ENCODE peak calls at places on chromosome 11, in eight cellular contexts. One of them, this sample, is unnamed.

GRCh38 chr11:75554258-75555022 is 7.6 kb upstream of the SERPINH1 start:
- DNase-seq in HCT116: no peak
- DNase-seq in GM23338: peak; percentile 88
- DNase-seq in OCI-LY7: no peak
- DNase-seq in PC-3: no peak
- DNase-seq in MM.1S: no peak
- DNase-seq in SK-N-SH: peak; percentile 96
- DNase-seq in hepatocyte: peak; percentile 93
- DNase-seq in this sample: peak; percentile 98

GRCh38 chr11:113137735-113138529 is 176.5 kb upstream of the TTC12 start:
- DNase-seq in HCT116: no peak
- DNase-seq in GM23338: no peak
- DNase-seq in OCI-LY7: no peak
- DNase-seq in PC-3: no peak
- DNase-seq in MM.1S: no peak
- DNase-seq in SK-N-SH: peak; percentile 56
- DNase-seq in hepatocyte: no peak
- DNase-seq in this sample: no peak

GRCh38 chr11:81658722-81659121 is 1074.9 kb downstream of the FAM181B start:
- DNase-seq in HCT116: no peak
- DNase-seq in GM23338: peak; percentile 70
- DNase-seq in OCI-LY7: peak; percentile 44
- DNase-seq in PC-3: peak; percentile 38
- DNase-seq in MM.1S: peak; percentile 54
- DNase-seq in SK-N-SH: peak; percentile 10
- DNase-seq in hepatocyte: peak; percentile 33
- DNase-seq in this sample: peak; percentile 36

GRCh38 chr11:95152878-95153856 is 63.5 kb downstream of the ENDOD1 start:
- DNase-seq in HCT116: no peak
- DNase-seq in GM23338: no peak
- DNase-seq in OCI-LY7: peak; percentile 8
- DNase-seq in PC-3: no peak
- DNase-seq in MM.1S: peak; percentile 27
- DNase-seq in SK-N-SH: no peak
- DNase-seq in hepatocyte: no peak
- DNase-seq in this sample: no peak

GRCh38 chr11:57815877-57816276 is 54.3 kb downstream of the CTNND1 start:
- DNase-seq in HCT116: no peak
- DNase-seq in GM23338: no peak
- DNase-seq in OCI-LY7: no peak
- DNase-seq in PC-3: no peak
- DNase-seq in MM.1S: no peak
- DNase-seq in SK-N-SH: no peak
- DNase-seq in hepatocyte: no peak
- DNase-seq in this sample: no peak

GRCh38 chr11:129910360-129910759 is 15.0 kb upstream of the NFRKB start:
- DNase-seq in HCT116: no peak
- DNase-seq in GM23338: peak; percentile 34
- DNase-seq in OCI-LY7: no peak
- DNase-seq in PC-3: no peak
- DNase-seq in MM.1S: no peak
- DNase-seq in SK-N-SH: no peak
- DNase-seq in hepatocyte: no peak
- DNase-seq in this sample: no peak

GRCh38 chr11:119483341-119483880 is 60.4 kb upstream of the THY1 start:
- DNase-seq in HCT116: no peak
- DNase-seq in GM23338: no peak
- DNase-seq in OCI-LY7: no peak
- DNase-seq in PC-3: no peak
- DNase-seq in MM.1S: no peak
- DNase-seq in SK-N-SH: no peak
- DNase-seq in hepatocyte: no peak
- DNase-seq in this sample: no peak

GRCh38 chr11:112989198-112989597 is 28.0 kb downstream of the NCAM1 start:
- DNase-seq in HCT116: no peak
- DNase-seq in GM23338: no peak
- DNase-seq in OCI-LY7: no peak
- DNase-seq in PC-3: no peak
- DNase-seq in MM.1S: no peak
- DNase-seq in SK-N-SH: no peak
- DNase-seq in hepatocyte: no peak
- DNase-seq in this sample: no peak

GRCh38 chr11:28674432-28675076 is 566.4 kb downstream of the METTL15 start:
- DNase-seq in HCT116: peak; percentile 48
- DNase-seq in GM23338: peak; percentile 57
- DNase-seq in OCI-LY7: peak; percentile 13
- DNase-seq in PC-3: peak; percentile 45
- DNase-seq in MM.1S: no peak
- DNase-seq in SK-N-SH: peak; percentile 28
- DNase-seq in hepatocyte: peak; percentile 30
- DNase-seq in this sample: peak; percentile 83

GRCh38 chr11:121337740-121338272 is 45.2 kb downstream of the SC5D start:
- DNase-seq in HCT116: no peak
- DNase-seq in GM23338: no peak
- DNase-seq in OCI-LY7: no peak
- DNase-seq in PC-3: no peak
- DNase-seq in MM.1S: peak; percentile 41
- DNase-seq in SK-N-SH: no peak
- DNase-seq in hepatocyte: no peak
- DNase-seq in this sample: no peak

GRCh38 chr11:46391578-46392420 is at the start of gene CHRM4:
- DNase-seq in HCT116: no peak
- DNase-seq in GM23338: peak; percentile 70
- DNase-seq in OCI-LY7: no peak
- DNase-seq in PC-3: no peak
- DNase-seq in MM.1S: no peak
- DNase-seq in SK-N-SH: peak; percentile 94
- DNase-seq in hepatocyte: peak; percentile 76
- DNase-seq in this sample: peak; percentile 59

GRCh38 chr11:66317322-66317765 is 500 bp upstream of the CD248 start:
- DNase-seq in HCT116: no peak
- DNase-seq in GM23338: no peak
- DNase-seq in OCI-LY7: peak; percentile 59
- DNase-seq in PC-3: no peak
- DNase-seq in MM.1S: no peak
- DNase-seq in SK-N-SH: peak; percentile 80
- DNase-seq in hepatocyte: peak; percentile 61
- DNase-seq in this sample: peak; percentile 83

GRCh38 chr11:83613767-83614121 is 327.6 kb upstream of the CCDC90B start:
- DNase-seq in HCT116: no peak
- DNase-seq in GM23338: no peak
- DNase-seq in OCI-LY7: no peak
- DNase-seq in PC-3: no peak
- DNase-seq in MM.1S: no peak
- DNase-seq in SK-N-SH: no peak
- DNase-seq in hepatocyte: no peak
- DNase-seq in this sample: no peak

GRCh38 chr11:1134848-1135445 is 22.8 kb upstream of the MUC5AC start:
- DNase-seq in HCT116: no peak
- DNase-seq in GM23338: no peak
- DNase-seq in OCI-LY7: no peak
- DNase-seq in PC-3: no peak
- DNase-seq in MM.1S: no peak
- DNase-seq in SK-N-SH: no peak
- DNase-seq in hepatocyte: no peak
- DNase-seq in this sample: no peak

GRCh38 chr11:131652231-131652630 is 281.8 kb downstream of the NTM start:
- DNase-seq in HCT116: no peak
- DNase-seq in GM23338: no peak
- DNase-seq in OCI-LY7: no peak
- DNase-seq in PC-3: no peak
- DNase-seq in MM.1S: no peak
- DNase-seq in SK-N-SH: no peak
- DNase-seq in hepatocyte: no peak
- DNase-seq in this sample: no peak

GRCh38 chr11:27718346-27718852 is 18.1 kb upstream of the BDNF start:
- DNase-seq in HCT116: peak; percentile 73
- DNase-seq in GM23338: peak; percentile 93
- DNase-seq in OCI-LY7: no peak
- DNase-seq in PC-3: peak; percentile 79
- DNase-seq in MM.1S: no peak
- DNase-seq in SK-N-SH: peak; percentile 76
- DNase-seq in hepatocyte: peak; percentile 65
- DNase-seq in this sample: peak; percentile 92

GRCh38 chr11:2730323-2731284 is 30.8 kb upstream of the KCNQ1OT1 start:
- DNase-seq in HCT116: no peak
- DNase-seq in GM23338: no peak
- DNase-seq in OCI-LY7: no peak
- DNase-seq in PC-3: no peak
- DNase-seq in MM.1S: no peak
- DNase-seq in SK-N-SH: peak; percentile 69
- DNase-seq in hepatocyte: no peak
- DNase-seq in this sample: no peak

GRCh38 chr11:27934830-27935145 is 173.2 kb downstream of the KIF18A start:
- DNase-seq in HCT116: peak; percentile 93
- DNase-seq in GM23338: no peak
- DNase-seq in OCI-LY7: no peak
- DNase-seq in PC-3: peak; percentile 95
- DNase-seq in MM.1S: no peak
- DNase-seq in SK-N-SH: peak; percentile 4
- DNase-seq in hepatocyte: peak; percentile 74
- DNase-seq in this sample: peak; percentile 96

GRCh38 chr11:119416606-119417580 is 6.1 kb downstream of the THY1 start:
- DNase-seq in HCT116: no peak
- DNase-seq in GM23338: peak; percentile 68
- DNase-seq in OCI-LY7: no peak
- DNase-seq in PC-3: peak; percentile 53
- DNase-seq in MM.1S: no peak
- DNase-seq in SK-N-SH: no peak
- DNase-seq in hepatocyte: no peak
- DNase-seq in this sample: peak; percentile 87

GRCh38 chr11:47360341-47360740 is 7.8 kb upstream of the MYBPC3 start:
- DNase-seq in HCT116: no peak
- DNase-seq in GM23338: no peak
- DNase-seq in OCI-LY7: no peak
- DNase-seq in PC-3: no peak
- DNase-seq in MM.1S: no peak
- DNase-seq in SK-N-SH: no peak
- DNase-seq in hepatocyte: no peak
- DNase-seq in this sample: no peak

DNA sequence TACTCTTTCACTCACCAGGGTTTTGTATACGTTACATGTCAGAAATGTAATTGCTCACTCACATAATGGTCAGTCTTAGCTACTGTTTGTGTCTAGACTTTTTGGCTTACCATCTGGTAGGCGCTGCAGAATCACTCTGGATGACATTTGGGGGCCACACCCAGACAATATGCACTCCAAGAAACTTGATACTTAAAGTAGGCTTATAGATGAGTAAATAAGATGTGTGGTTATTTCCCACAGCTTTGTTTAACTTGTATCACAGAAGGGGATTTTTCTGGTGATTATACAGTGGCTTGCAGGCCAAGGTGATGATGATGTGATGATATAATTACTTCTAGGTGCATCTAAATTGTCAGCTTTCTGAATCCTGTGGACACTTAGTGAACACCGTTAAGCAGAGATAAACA is 89.0 kb downstream of the PRR5L start:
- DNase-seq in HCT116: no peak
- DNase-seq in GM23338: no peak
- DNase-seq in OCI-LY7: no peak
- DNase-seq in PC-3: peak; percentile 70
- DNase-seq in MM.1S: no peak
- DNase-seq in SK-N-SH: no peak
- DNase-seq in hepatocyte: no peak
- DNase-seq in this sample: peak; percentile 80
- TF ChIP-seq EZH2phosphoT487 in HCT116: no peak
- TF ChIP-seq EZH2phosphoT487 in GM23338: no peak
- TF ChIP-seq EZH2phosphoT487 in OCI-LY7: no peak
- TF ChIP-seq EZH2phosphoT487 in PC-3: no peak
- TF ChIP-seq EZH2phosphoT487 in MM.1S: no peak
- TF ChIP-seq EZH2phosphoT487 in SK-N-SH: no peak
- TF ChIP-seq EZH2phosphoT487 in hepatocyte: no peak
- TF ChIP-seq EZH2phosphoT487 in this sample: peak; percentile 90

DNA sequence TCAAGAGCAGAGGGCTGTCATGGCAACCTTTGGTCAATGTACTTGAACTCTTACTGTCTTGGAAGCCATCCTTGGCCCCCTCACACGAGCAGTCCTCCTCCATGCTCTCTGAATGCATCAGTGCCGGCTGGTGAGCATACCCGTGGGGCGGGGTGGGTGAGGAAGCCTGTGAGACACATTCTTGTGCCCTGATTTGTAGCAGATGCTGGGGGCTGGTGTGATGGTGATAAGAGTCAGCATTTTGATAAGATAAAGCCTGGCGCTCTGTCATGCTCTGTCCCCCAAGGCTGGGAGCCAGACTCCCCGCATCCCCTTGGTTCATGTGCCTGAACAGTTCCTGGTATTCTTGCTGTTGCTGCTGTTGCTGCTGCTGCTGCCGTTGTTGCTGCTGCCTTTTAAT is 20.5 kb upstream of the APOA1 start:
- DNase-seq in HCT116: no peak
- DNase-seq in GM23338: no peak
- DNase-seq in OCI-LY7: no peak
- DNase-seq in PC-3: no peak
- DNase-seq in MM.1S: no peak
- DNase-seq in SK-N-SH: peak; percentile 82
- DNase-seq in hepatocyte: no peak
- DNase-seq in this sample: no peak
- H3K36me3 ChIP-seq in HCT116: no peaks in the 10 kb centered on the region
- H3K36me3 ChIP-seq in GM23338: peaks cover 14% of the 10 kb centered on the region
- H3K36me3 ChIP-seq in OCI-LY7: peaks cover 89% of the 10 kb centered on the region
- H3K36me3 ChIP-seq in PC-3: peaks cover 22% of the 10 kb centered on the region
- H3K36me3 ChIP-seq in MM.1S: peaks cover 3% of the 10 kb centered on the region
- H3K36me3 ChIP-seq in SK-N-SH: peaks cover 12% of the 10 kb centered on the region
- H3K36me3 ChIP-seq in hepatocyte: no peaks in the 10 kb centered on the region
- H3K36me3 ChIP-seq in this sample: no peaks in the 10 kb centered on the region

DNA sequence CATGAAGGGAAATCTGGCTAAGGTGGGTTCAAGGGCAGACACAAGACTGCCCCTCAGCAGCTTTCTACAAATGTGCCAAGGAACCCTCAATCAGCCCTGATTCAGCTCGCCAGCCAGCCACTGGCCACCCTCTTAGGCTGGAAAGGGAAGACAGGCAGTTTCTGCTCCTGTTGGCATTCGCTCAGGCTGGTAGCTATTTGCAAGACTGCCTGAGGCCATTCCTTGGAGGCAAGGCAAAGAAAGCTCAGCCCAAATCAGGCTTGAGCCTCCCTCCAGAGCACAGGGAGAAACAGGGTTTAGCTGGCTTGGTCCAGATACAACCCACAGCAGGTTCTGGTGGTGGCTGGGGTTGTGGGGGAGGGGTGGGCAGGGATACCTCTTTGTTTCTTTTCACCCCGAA is 19.2 kb downstream of the TP53I11 start:
- DNase-seq in HCT116: no peak
- DNase-seq in GM23338: no peak
- DNase-seq in OCI-LY7: no peak
- DNase-seq in PC-3: peak; percentile 10
- DNase-seq in MM.1S: no peak
- DNase-seq in SK-N-SH: no peak
- DNase-seq in hepatocyte: no peak
- DNase-seq in this sample: no peak
- H3K9me2 ChIP-seq in HCT116: no peaks in the 10 kb centered on the region
- H3K9me2 ChIP-seq in GM23338: no peaks in the 10 kb centered on the region
- H3K9me2 ChIP-seq in OCI-LY7: no peaks in the 10 kb centered on the region
- H3K9me2 ChIP-seq in PC-3: no peaks in the 10 kb centered on the region
- H3K9me2 ChIP-seq in MM.1S: no peaks in the 10 kb centered on the region
- H3K9me2 ChIP-seq in SK-N-SH: no peaks in the 10 kb centered on the region
- H3K9me2 ChIP-seq in hepatocyte: no peaks in the 10 kb centered on the region
- H3K9me2 ChIP-seq in this sample: no peaks in the 10 kb centered on the region

DNA sequence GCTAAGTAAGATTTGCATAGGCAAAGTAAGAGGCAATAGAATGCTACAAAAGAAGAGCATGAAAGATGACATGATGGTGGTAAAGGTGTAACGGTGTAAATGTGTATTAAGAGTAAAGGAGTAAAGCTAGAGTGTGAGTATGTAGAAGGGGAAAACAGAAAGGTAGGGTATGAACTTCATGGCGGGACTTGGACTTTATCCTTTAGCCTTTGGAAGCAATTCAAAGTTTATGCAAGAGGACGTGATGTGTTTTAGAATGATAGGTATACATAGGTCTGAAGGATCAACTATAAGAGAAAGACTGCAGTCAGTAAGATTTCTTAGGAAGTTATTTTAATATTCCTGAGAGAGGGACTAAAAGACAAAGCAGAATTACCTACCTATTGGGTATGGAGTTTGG is 358.0 kb upstream of the FAT3 start:
- DNase-seq in HCT116: no peak
- DNase-seq in GM23338: no peak
- DNase-seq in OCI-LY7: no peak
- DNase-seq in PC-3: no peak
- DNase-seq in MM.1S: no peak
- DNase-seq in SK-N-SH: no peak
- DNase-seq in hepatocyte: no peak
- DNase-seq in this sample: no peak
- TF ChIP-seq EZH2phosphoT487 in HCT116: no peak
- TF ChIP-seq EZH2phosphoT487 in GM23338: no peak
- TF ChIP-seq EZH2phosphoT487 in OCI-LY7: no peak
- TF ChIP-seq EZH2phosphoT487 in PC-3: no peak
- TF ChIP-seq EZH2phosphoT487 in MM.1S: no peak
- TF ChIP-seq EZH2phosphoT487 in SK-N-SH: no peak
- TF ChIP-seq EZH2phosphoT487 in hepatocyte: no peak
- TF ChIP-seq EZH2phosphoT487 in this sample: no peak

This sample was measured in GM23248.